ENCODE peak calls at places on chromosomes 7 and 10, in six cellular contexts. V, T, H, W, F and S are unnamed samples.

GRCh38 chr10:126391162-126391880 is 3.0 kb upstream of the ADAM12 start:
- DNase-seq in V (no peak), T (no peak), H (no peak), W (no peak), F (no peak), S (no peak)

GRCh38 chr10:7704360-7704759 is 1.2 kb downstream of the ITIH2 start:
- DNase-seq in V (no peak), T (no peak), H (no peak), W (no peak), F (no peak), S (no peak)

GRCh38 chr7:25009271-25009670 is 29.3 kb upstream of the OSBPL3 start:
- DNase-seq in V (no peak), T (no peak), H (peak), W (no peak), F (no peak), S (no peak)

GRCh38 chr7:30430300-30430699 is 48.3 kb downstream of the NOD1 start:
- DNase-seq in V (no peak), T (no peak), H (no peak), W (no peak), F (no peak), S (no peak)

GRCh38 chr10:104622598-104623209 is 18.4 kb upstream of the SORCS3 start:
- DNase-seq in V (no peak), T (no peak), H (no peak), W (peak), F (peak), S (no peak)

GRCh38 chr10:34181545-34182300 is 633.4 kb downstream of the PARD3 start:
- DNase-seq in V (no peak), T (no peak), H (peak), W (no peak), F (no peak), S (no peak)

GRCh38 chr7:23020742-23021401 is 6.9 kb upstream of the HYCC1 start:
- DNase-seq in V (no peak), T (no peak), H (peak), W (no peak), F (no peak), S (no peak)

GRCh38 chr7:115634633-115635032 is 395.9 kb downstream of the TFEC start:
- DNase-seq in V (no peak), T (no peak), H (no peak), W (no peak), F (no peak), S (no peak)

GRCh38 chr10:126565456-126565855 is 105.0 kb downstream of the C10orf90 start:
- DNase-seq in V (no peak), T (no peak), H (no peak), W (no peak), F (no peak), S (no peak)

GRCh38 chr7:47513741-47514241 is 68.1 kb downstream of the TNS3 start:
- DNase-seq in V (no peak), T (no peak), H (peak), W (no peak), F (no peak), S (no peak)

GRCh38 chr7:7529328-7529727 is 6.3 kb downstream of the COL28A1 start:
- DNase-seq in V (no peak), T (no peak), H (no peak), W (no peak), F (no peak), S (no peak)

GRCh38 chr7:95686109-95686508 is 86.2 kb upstream of the DYNC1I1 start:
- DNase-seq in V (no peak), T (no peak), H (peak), W (no peak), F (peak), S (peak)

GRCh38 chr10:4512557-4513286 is 313.3 kb upstream of the AKR1E2 start:
- DNase-seq in V (peak), T (no peak), H (peak), W (no peak), F (no peak), S (peak)

GRCh38 chr7:299628-300027 is 9.7 kb downstream of the FOXL3 start:
- DNase-seq in V (no peak), T (no peak), H (no peak), W (no peak), F (no peak), S (no peak)

GRCh38 chr10:75207079-75207867 is 3.3 kb upstream of the VDAC2 start:
- DNase-seq in V (no peak), T (no peak), H (no peak), W (no peak), F (no peak), S (no peak)

GRCh38 chr10:47311193-47311899 is 10.9 kb upstream of the GDF2 start:
- DNase-seq in V (no peak), T (no peak), H (no peak), W (peak), F (peak), S (peak)

GRCh38 chr10:128254486-128254885 is 128.3 kb upstream of the MKI67 start:
- DNase-seq in V (no peak), T (no peak), H (no peak), W (no peak), F (no peak), S (no peak)

GRCh38 chr7:94529516-94529915 is 19.9 kb downstream of the CASD1 start:
- DNase-seq in V (no peak), T (no peak), H (no peak), W (no peak), F (no peak), S (no peak)

GRCh38 chr10:22544325-22545068 is 169.9 kb downstream of the PIP4K2A start:
- DNase-seq in V (no peak), T (no peak), H (no peak), W (no peak), F (peak), S (peak)

GRCh38 chr7:33872870-33873269 is 32.5 kb upstream of the BMPER start:
- DNase-seq in V (no peak), T (no peak), H (no peak), W (no peak), F (no peak), S (no peak)

GRCh38 chr7:34497153-34497777 is 160.8 kb upstream of the NPSR1 start:
- DNase-seq in V (no peak), T (no peak), H (no peak), W (no peak), F (peak), S (no peak)

GRCh38 chr10:712575-712974 is 23.1 kb upstream of the DIP2C start:
- DNase-seq in V (no peak), T (no peak), H (no peak), W (no peak), F (no peak), S (no peak)

GRCh38 chr10:6151087-6151977 is 51.4 kb upstream of the PFKFB3 start:
- DNase-seq in V (no peak), T (peak), H (no peak), W (peak), F (no peak), S (no peak)

GRCh38 chr10:92263396-92263795 is 27.5 kb downstream of the CPEB3 start:
- DNase-seq in V (no peak), T (no peak), H (no peak), W (no peak), F (no peak), S (no peak)

GRCh38 chr7:50216626-50217025 is 87.9 kb upstream of the IKZF1 start:
- DNase-seq in V (no peak), T (no peak), H (no peak), W (no peak), F (no peak), S (no peak)

GRCh38 chr10:20855398-20856038 is 41.6 kb downstream of the NEBL start:
- DNase-seq in V (no peak), T (no peak), H (peak), W (no peak), F (peak), S (no peak)

GRCh38 chr7:95205821-95206220 is 118.5 kb downstream of the PON1 start:
- DNase-seq in V (no peak), T (no peak), H (peak), W (no peak), F (no peak), S (no peak)

GRCh38 chr10:61903184-61903990 is 1.9 kb downstream of the ARID5B start:
- DNase-seq in V (no peak), T (peak), H (no peak), W (peak), F (peak), S (peak)

GRCh38 chr7:25308246-25308645 is 80.0 kb upstream of the NPVF start:
- DNase-seq in V (no peak), T (no peak), H (no peak), W (no peak), F (no peak), S (no peak)

GRCh38 chr7:122014697-122015096 is 129.4 kb downstream of the AASS start:
- DNase-seq in V (no peak), T (no peak), H (no peak), W (no peak), F (no peak), S (no peak)

GRCh38 chr10:88122145-88122544 is 258.7 kb downstream of the PTEN start:
- DNase-seq in V (no peak), T (no peak), H (no peak), W (no peak), F (no peak), S (no peak)

GRCh38 chr7:133691727-133692450 is 435.3 kb upstream of the LRGUK start:
- DNase-seq in V (no peak), T (no peak), H (no peak), W (no peak), F (no peak), S (no peak)

GRCh38 chr7:138865843-138866242 is 67.8 kb upstream of the ATP6V0A4 start:
- DNase-seq in V (no peak), T (no peak), H (no peak), W (peak), F (no peak), S (peak)

GRCh38 chr7:29844614-29845013 is 38.3 kb downstream of the WIPF3 start:
- DNase-seq in V (no peak), T (no peak), H (no peak), W (no peak), F (no peak), S (no peak)